ENCODE peak calls at places on chromosomes 3 and 15, in nine cellular contexts. D is neural crest cell; Q is AG04450; A is activated CD8-positive, alpha-beta T cell treated with anti-CD3 and anti-CD28 coated beads for 36 hours; T is epithelial cell of proximal tubule; U is cardiac muscle cell; F is nephron progenitor cell; K is MM.1S; Y is A673. I is an unnamed sample.

GRCh38 chr3:180698760-180699270 is 19.5 kb upstream of the CCDC39 start:
- DNase-seq in D (no peak), Q (no peak), A (no peak), T (no peak), U (no peak), F (no peak), K (no peak), Y (no peak), I (no peak)

GRCh38 chr3:63333815-63334214 is 55.7 kb downstream of the SYNPR start:
- DNase-seq in D (no peak), Q (no peak), A (no peak), T (no peak), U (peak; percentile 9), F (no peak), K (no peak), Y (no peak), I (no peak)

GRCh38 chr3:170918715-170919114 is 10.3 kb upstream of the EIF5A2 start:
- DNase-seq in D (no peak), Q (no peak), A (no peak), T (no peak), U (no peak), F (no peak), K (no peak), Y (no peak), I (no peak)

GRCh38 chr3:105513042-105513441 is 146.3 kb downstream of the ALCAM start:
- DNase-seq in D (no peak), Q (peak; percentile 32), A (no peak), T (no peak), U (no peak), F (no peak), K (no peak), Y (no peak), I (no peak)

GRCh38 chr15:23564798-23565394 is 578 bp upstream of the MKRN3 start:
- DNase-seq in D (no peak), Q (no peak), A (no peak), T (no peak), U (no peak), F (no peak), K (no peak), Y (no peak), I (no peak)

GRCh38 chr15:92714457-92715401 is 59.2 kb upstream of the FAM174B start:
- DNase-seq in D (peak; percentile 94), Q (peak; percentile 50), A (peak; percentile 83), T (no peak), U (peak; percentile 88), F (peak; percentile 90), K (peak; percentile 76), Y (peak; percentile 87), I (peak; percentile 76)

GRCh38 chr15:50148362-50148963 is 29.4 kb upstream of the ATP8B4 start:
- DNase-seq in D (peak; percentile 16), Q (peak; percentile 37), A (no peak), T (no peak), U (peak; percentile 48), F (peak; percentile 31), K (no peak), Y (peak; percentile 92), I (no peak)

GRCh38 chr3:170201527-170201926 is 20.0 kb upstream of the PHC3 start:
- DNase-seq in D (no peak), Q (no peak), A (no peak), T (no peak), U (no peak), F (no peak), K (no peak), Y (no peak), I (no peak)

GRCh38 chr3:126465928-126466564 is 9.6 kb downstream of the ZXDC start:
- DNase-seq in D (no peak), Q (no peak), A (no peak), T (no peak), U (no peak), F (no peak), K (no peak), Y (no peak), I (no peak)

GRCh38 chr3:152638707-152639450 is 196.1 kb upstream of the P2RY1 start:
- DNase-seq in D (no peak), Q (no peak), A (no peak), T (no peak), U (no peak), F (no peak), K (no peak), Y (peak; percentile 54), I (no peak)

GRCh38 chr3:176514297-176514696 is 683.0 kb downstream of the TBL1XR1 start:
- DNase-seq in D (no peak), Q (no peak), A (peak; percentile 27), T (peak; percentile 1), U (peak; percentile 9), F (peak; percentile 15), K (peak; percentile 82), Y (peak; percentile 68), I (no peak)

GRCh38 chr3:99351097-99351496 is 287.3 kb upstream of the COL8A1 start:
- DNase-seq in D (no peak), Q (no peak), A (no peak), T (no peak), U (no peak), F (no peak), K (no peak), Y (no peak), I (no peak)

GRCh38 chr15:87498545-87498944 is 758.0 kb downstream of the NTRK3 start:
- DNase-seq in D (no peak), Q (peak; percentile 13), A (no peak), T (no peak), U (no peak), F (no peak), K (no peak), Y (no peak), I (no peak)

GRCh38 chr15:87496795-87497194 is 759.7 kb downstream of the NTRK3 start:
- DNase-seq in D (no peak), Q (no peak), A (no peak), T (no peak), U (no peak), F (no peak), K (no peak), Y (no peak), I (no peak)

GRCh38 chr15:87502173-87502572 is 754.4 kb downstream of the NTRK3 start:
- DNase-seq in D (no peak), Q (no peak), A (no peak), T (no peak), U (no peak), F (no peak), K (no peak), Y (no peak), I (no peak)

GRCh38 chr15:87496109-87496508 is 760.4 kb downstream of the NTRK3 start:
- DNase-seq in D (no peak), Q (no peak), A (no peak), T (no peak), U (peak; percentile 33), F (no peak), K (no peak), Y (no peak), I (no peak)

GRCh38 chr15:87500240-87500639 is 756.3 kb downstream of the NTRK3 start:
- DNase-seq in D (no peak), Q (no peak), A (no peak), T (no peak), U (no peak), F (no peak), K (no peak), Y (no peak), I (no peak)
- TF ChIP-seq CTCF in D (no peak), Q (no peak), A (no peak), T (no peak), U (no peak), F (no peak), K (no peak), Y (no peak), I (no peak)

GRCh38 chr3:184584001-184584891 is 22.7 kb downstream of the EPHB3 start:
- DNase-seq in D (no peak), Q (no peak), A (no peak), T (no peak), U (peak; percentile 85), F (no peak), K (no peak), Y (no peak), I (no peak)
- TF ChIP-seq CTCF in D (peak; percentile 48), Q (peak; percentile 29), A (peak; percentile 41), T (peak; percentile 44), U (peak; percentile 33), F (peak; percentile 15), K (peak; percentile 23), Y (no peak), I (no peak)

DNA sequence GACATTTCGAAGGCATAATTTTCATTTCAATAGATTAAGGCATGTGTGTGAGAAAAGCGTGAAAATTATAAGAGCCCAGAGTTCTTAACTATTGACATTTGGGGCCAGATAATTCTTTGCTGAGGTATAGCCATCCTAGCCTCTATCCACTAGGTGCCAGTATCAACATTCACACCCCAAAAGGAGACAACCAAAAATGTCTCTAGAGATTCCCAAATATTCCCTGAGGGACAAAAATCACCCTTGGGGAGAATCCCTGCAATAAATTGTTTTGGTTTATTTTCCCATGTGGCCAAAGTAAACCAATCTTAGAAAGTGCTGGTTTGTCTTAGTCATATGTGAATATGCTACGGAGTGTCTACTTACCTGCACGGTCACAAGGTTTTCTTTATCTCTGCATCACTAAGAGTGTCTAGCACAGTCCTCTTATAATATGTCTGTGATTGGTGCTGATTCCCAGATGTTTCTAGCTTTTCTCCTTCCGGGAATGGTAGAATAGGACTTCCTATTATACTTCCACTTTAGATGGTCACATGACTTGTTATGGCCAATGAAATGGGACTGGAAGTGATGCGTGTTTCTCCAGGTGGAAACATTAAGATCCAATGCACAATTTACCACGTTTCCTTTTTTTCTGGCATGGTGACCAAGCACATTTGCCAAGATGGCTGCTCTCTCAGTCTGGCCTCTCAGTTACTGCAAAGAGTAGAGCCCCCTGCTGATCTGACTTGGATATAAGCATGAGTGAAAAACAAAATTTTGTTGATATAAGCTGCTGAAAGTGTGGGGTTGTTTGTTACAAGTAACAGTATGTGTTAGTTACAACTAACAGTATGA is 8.0 kb upstream of the KBTBD8 start:
- DNase-seq in D (no peak), Q (no peak), A (peak; percentile 10), T (no peak), U (no peak), F (no peak), K (peak; percentile 75), Y (peak; percentile 14), I (no peak)
- TF ChIP-seq CTCF in D (peak; percentile 37), Q (peak; percentile 30), A (no peak), T (peak; percentile 38), U (peak; percentile 28), F (no peak), K (peak; percentile 85), Y (no peak), I (no peak)

GRCh38 chr3:43506644-43507043 is 115.2 kb downstream of the ANO10 start:
- DNase-seq in D (no peak), Q (no peak), A (no peak), T (no peak), U (no peak), F (no peak), K (no peak), Y (no peak), I (no peak)

GRCh38 chr3:43497905-43498365 is 123.9 kb downstream of the ANO10 start:
- DNase-seq in D (no peak), Q (no peak), A (no peak), T (no peak), U (no peak), F (no peak), K (no peak), Y (peak; percentile 4), I (no peak)

GRCh38 chr3:43499256-43499655 is 122.6 kb downstream of the ANO10 start:
- DNase-seq in D (no peak), Q (no peak), A (no peak), T (no peak), U (no peak), F (no peak), K (no peak), Y (no peak), I (no peak)

GRCh38 chr3:43505351-43505750 is 116.5 kb downstream of the ANO10 start:
- DNase-seq in D (no peak), Q (peak; percentile 27), A (peak; percentile 23), T (no peak), U (no peak), F (no peak), K (no peak), Y (no peak), I (no peak)

GRCh38 chr3:43503067-43503728 is 118.6 kb downstream of the ANO10 start:
- DNase-seq in D (no peak), Q (no peak), A (no peak), T (no peak), U (peak; percentile 40), F (no peak), K (peak; percentile 35), Y (peak; percentile 15), I (no peak)
- TF ChIP-seq CTCF in D (peak; percentile 73), Q (peak; percentile 56), A (peak; percentile 62), T (peak; percentile 49), U (peak; percentile 52), F (peak; percentile 54), K (peak; percentile 57), Y (peak; percentile 52), I (peak; percentile 41)